ENCODE peak calls at places on chromosomes 4 and X, in nine cellular contexts. P, Y, D, R, W, B, K, H and M are unnamed samples.

GRCh38 chr4:170226288-170226687 is 136.5 kb upstream of the AADAT start:
- DNase-seq in K (no peak), W (no peak), P (no peak), D (no peak), R (no peak), H (no peak), Y (no peak), B (no peak), M (no peak)

GRCh38 chr4:17066972-17067371 is 168.5 kb upstream of the LDB2 start:
- DNase-seq in Y (peak), D (peak), P (no peak), B (peak), H (peak), W (no peak), R (no peak), K (no peak), M (peak)

GRCh38 chr4:129429566-129430339 is 333.8 kb downstream of the C4orf33 start:
- DNase-seq in D (no peak), H (no peak), W (no peak), K (no peak), B (no peak), Y (no peak), P (no peak), R (no peak), M (no peak)

GRCh38 chr4:99052902-99053301 is 35.7 kb downstream of the ADH5 start:
- DNase-seq in W (no peak), B (no peak), Y (no peak), K (no peak), P (no peak), D (no peak), R (no peak), H (peak), M (peak)

GRCh38 chr4:751676-752075 is 46.0 kb downstream of the PCGF3 start:
- DNase-seq in Y (peak), H (peak), W (no peak), D (no peak), R (no peak), K (no peak), B (no peak), P (no peak), M (no peak)

GRCh38 chr4:7861440-7861881 is 78.2 kb downstream of the AFAP1 start:
- DNase-seq in W (no peak), B (no peak), Y (peak), K (no peak), H (peak), R (peak), D (peak), P (no peak), M (peak)

GRCh38 chrX:151701531-151701930 is 6.3 kb downstream of the PRRG3 start:
- DNase-seq in Y (no peak), B (no peak), D (no peak), P (no peak), R (no peak), W (no peak), K (no peak), H (no peak), M (no peak)

GRCh38 chr4:5615496-5616075 is 92.8 kb downstream of the EVC2 start:
- DNase-seq in Y (no peak), B (no peak), K (no peak), D (no peak), H (no peak), P (no peak), W (no peak), R (no peak), M (no peak)

GRCh38 chr4:115076691-115077090 is 36.7 kb downstream of the NDST4 start:
- DNase-seq in Y (no peak), D (no peak), H (no peak), K (no peak), B (no peak), R (no peak), W (no peak), P (peak), M (no peak)

GRCh38 chrX:55098691-55099090 is 9.9 kb downstream of the PAGE2 start:
- DNase-seq in W (no peak), D (no peak), H (no peak), K (no peak), Y (no peak), P (no peak), B (no peak), R (no peak), M (no peak)

GRCh38 chrX:57951666-57952319 is 41.5 kb upstream of the ZXDA start:
- DNase-seq in P (peak), R (peak), D (no peak), H (no peak), K (no peak), B (no peak), W (no peak), Y (no peak), M (no peak)

GRCh38 chrX:9952313-9952712 is 14.8 kb upstream of the CLDN34 start:
- DNase-seq in K (no peak), H (no peak), W (no peak), D (no peak), B (no peak), R (no peak), Y (no peak), P (no peak), M (no peak)

GRCh38 chrX:153583433-153583832 is 15.5 kb downstream of the CCNQ start:
- DNase-seq in B (no peak), P (no peak), H (no peak), Y (no peak), R (no peak), W (no peak), K (no peak), D (no peak), M (no peak)

GRCh38 chr4:41644915-41645295 is 103.6 kb downstream of the PHOX2B start:
- DNase-seq in W (no peak), B (no peak), P (no peak), H (no peak), K (no peak), D (no peak), Y (no peak), R (no peak), M (no peak)
- TF ChIP-seq CTCF in W (no peak), B (no peak), P (no peak), H (no peak), K (no peak), D (no peak), Y (no peak), R (no peak), M (no peak)

GRCh38 chrX:40579139-40579538 is 1.6 kb upstream of the ATP6AP2 start:
- DNase-seq in B (no peak), H (no peak), D (no peak), Y (no peak), W (no peak), P (no peak), K (no peak), R (no peak), M (no peak)

GRCh38 chrX:40576291-40576690 is 4.5 kb upstream of the ATP6AP2 start:
- DNase-seq in R (no peak), H (no peak), Y (no peak), P (no peak), W (no peak), K (no peak), D (no peak), B (no peak), M (no peak)

GRCh38 chrX:40580537-40581332 is at the start of gene ATP6AP2:
- DNase-seq in P (peak), K (peak), W (peak), D (peak), H (peak), R (peak), B (peak), Y (peak), M (peak)

GRCh38 chrX:40579880-40580536 is 762 bp upstream of the ATP6AP2 start:
- DNase-seq in W (no peak), D (no peak), R (no peak), B (peak), Y (no peak), H (no peak), K (no peak), P (peak), M (peak)

DNA sequence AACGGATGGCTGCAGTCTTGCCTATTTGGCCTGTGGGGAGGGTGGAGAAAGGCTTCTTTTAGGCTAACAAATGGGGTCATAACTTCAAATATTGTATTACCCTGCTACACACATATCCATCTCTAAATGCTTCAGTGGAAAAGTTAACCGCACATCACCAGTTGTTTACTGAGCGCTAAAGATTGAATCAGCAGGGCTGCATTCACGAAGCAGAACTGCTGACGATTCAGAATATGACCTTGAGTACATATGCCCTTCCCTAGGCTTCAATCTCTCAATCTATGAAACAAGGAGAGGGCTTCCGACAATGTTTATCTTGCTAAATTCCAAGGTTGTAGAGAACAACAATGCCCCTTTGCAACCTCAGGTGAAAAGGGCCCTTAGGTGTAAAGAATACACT is 2.7 kb upstream of the ATP6AP2 start:
- DNase-seq in K (no peak), H (no peak), B (no peak), P (no peak), W (no peak), R (no peak), D (no peak), Y (no peak), M (no peak)
- H3K4me3 ChIP-seq in K (no peak), H (no peak), B (no peak), P (no peak), W (no peak), R (no peak), D (no peak), Y (no peak), M (no peak)

DNA sequence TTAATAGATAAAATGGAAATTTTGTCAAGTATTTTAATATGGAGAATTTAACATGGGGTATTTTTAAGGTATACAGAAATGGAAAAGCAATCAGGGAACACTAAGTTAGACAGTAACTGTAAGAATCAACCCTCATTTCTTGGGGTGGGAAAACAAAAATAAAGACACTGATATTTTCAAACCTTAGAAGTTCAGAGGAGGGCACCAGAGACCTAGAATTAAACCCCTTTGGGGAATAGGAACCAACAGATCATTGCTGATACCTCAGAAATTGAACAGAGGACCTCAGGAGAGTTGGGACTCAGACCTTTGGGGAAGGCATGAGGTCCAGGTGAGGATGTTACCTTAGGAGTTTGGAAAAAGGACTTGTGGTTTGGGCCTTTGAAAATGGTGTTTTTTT is 435.6 kb downstream of the TMA16 start:
- DNase-seq in Y (no peak), R (no peak), K (no peak), H (no peak), D (no peak), W (no peak), B (no peak), P (no peak), M (no peak)
- TF ChIP-seq CTCF in Y (no peak), R (no peak), K (no peak), H (no peak), D (no peak), W (no peak), B (no peak), P (no peak), M (no peak)

GRCh38 chr4:119693127-119693526 is 64.5 kb upstream of the PDE5A start:
- DNase-seq in W (no peak), B (no peak), D (peak), R (no peak), P (no peak), H (peak), Y (no peak), K (no peak), M (no peak)
- H3K4me3 ChIP-seq in W (no peak), B (no peak), D (peak), R (peak), P (no peak), H (no peak), Y (no peak), K (no peak), M (no peak)

GRCh38 chrX:54043696-54044125 is 562 bp downstream of the PHF8 start:
- DNase-seq in R (peak), H (peak), K (no peak), Y (no peak), W (peak), B (no peak), P (peak), D (peak), M (peak)

GRCh38 chrX:54044877-54045328 is 630 bp upstream of the PHF8 start:
- DNase-seq in D (no peak), Y (no peak), K (peak), P (no peak), B (no peak), W (no peak), R (no peak), H (no peak), M (no peak)

GRCh38 chrX:54044126-54044876 is at the start of gene PHF8:
- DNase-seq in Y (peak), P (peak), R (peak), W (peak), K (peak), H (peak), B (peak), D (peak), M (peak)

GRCh38 chrX:54043084-54043483 is 1.2 kb downstream of the PHF8 start:
- DNase-seq in P (no peak), D (no peak), B (no peak), H (no peak), R (no peak), K (no peak), Y (no peak), W (no peak), M (no peak)

DNA sequence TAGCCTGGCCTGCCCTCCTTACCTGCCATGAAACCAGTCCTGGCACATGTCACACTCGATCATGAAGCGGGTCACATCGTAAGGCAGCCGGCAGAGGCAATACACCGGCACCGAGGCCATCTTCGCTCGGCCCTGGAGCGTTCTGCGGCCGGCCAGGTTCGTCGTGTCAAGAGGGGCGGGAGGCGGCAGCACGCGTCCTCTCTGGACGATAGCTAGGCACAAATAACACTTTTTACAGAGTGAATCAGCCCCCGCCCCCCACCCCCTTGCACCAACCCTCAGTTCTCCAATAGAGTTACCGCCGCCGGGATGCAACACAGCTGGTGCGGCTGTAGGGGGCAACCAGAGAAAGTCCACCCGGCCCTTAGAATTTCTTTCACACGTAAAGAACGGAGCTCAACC is 1.7 kb downstream of the PHF8 start:
- DNase-seq in P (peak), B (peak), D (peak), W (peak), R (peak), Y (peak), K (no peak), H (peak), M (peak)
- TF ChIP-seq CTCF in P (peak), B (no peak), D (peak), W (no peak), R (peak), Y (peak), K (peak), H (peak), M (peak)

GRCh38 chrX:137569470-137569891 is 3.6 kb downstream of the ZIC3 start:
- DNase-seq in H (no peak), R (no peak), W (no peak), Y (no peak), D (no peak), K (no peak), B (no peak), P (no peak), M (no peak)

GRCh38 chrX:137575596-137576255 is 9.8 kb downstream of the ZIC3 start:
- DNase-seq in D (no peak), B (no peak), R (no peak), Y (no peak), W (no peak), K (no peak), H (no peak), P (no peak), M (no peak)

GRCh38 chrX:137573356-137574101 is 7.6 kb downstream of the ZIC3 start:
- DNase-seq in P (no peak), H (no peak), R (no peak), B (no peak), W (no peak), K (no peak), D (no peak), Y (no peak), M (no peak)

GRCh38 chrX:137574102-137574783 is 8.3 kb downstream of the ZIC3 start:
- DNase-seq in W (no peak), H (no peak), D (no peak), K (no peak), B (no peak), Y (no peak), P (no peak), R (no peak), M (no peak)

DNA sequence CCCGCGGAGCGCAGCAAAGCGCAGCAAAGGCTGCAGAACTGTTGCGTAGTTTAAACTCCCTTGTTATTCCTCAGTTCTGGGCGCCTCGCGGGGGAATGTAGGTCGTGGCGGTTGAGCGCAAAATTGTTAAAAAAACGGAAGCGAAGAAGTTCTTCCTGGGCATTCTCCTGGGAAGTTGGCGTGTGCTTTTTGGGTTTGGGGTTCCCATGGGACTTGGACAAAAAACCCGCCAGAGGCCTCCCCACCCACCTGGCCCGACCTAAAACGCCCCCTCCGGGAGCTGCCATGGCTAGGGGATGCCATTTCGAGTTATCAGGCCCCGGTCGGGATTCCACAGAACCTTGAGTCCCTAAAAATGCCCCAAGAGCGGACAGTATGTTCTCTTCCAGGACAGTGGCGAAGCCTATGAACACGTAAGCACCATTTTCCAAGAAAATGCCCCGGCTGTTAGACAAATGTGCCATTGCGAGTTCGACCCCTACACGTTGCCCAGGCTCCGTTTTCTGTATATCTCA is 8.9 kb downstream of the ZIC3 start:
- DNase-seq in Y (no peak), W (no peak), R (no peak), P (no peak), D (no peak), K (no peak), B (no peak), H (no peak), M (no peak)
- H3K4me3 ChIP-seq in Y (no peak), W (no peak), R (no peak), P (no peak), D (no peak), K (no peak), B (no peak), H (no peak), M (no peak)